ENCODE peak calls at places on chromosomes 1 and 21, in ten cellular contexts. X is activated CD8-positive, alpha-beta T cell treated with anti-CD3 and anti-CD28 coated beads for 36 hours; I is heart right ventricle; J is activated CD8-positive, alpha-beta memory T cell treated with anti-CD3 and anti-CD28 coated beads, Interleukin-2, amount 10 ng/mL, durations not matched to agents 7 days and 5 days; B is upper lobe of right lung; A is stimulated activated naive CD8-positive, alpha-beta T cell treated with anti-CD3 and anti-CD28 coated beads, Interleukin-15, Interleukin-2, amounts not matched to agents 100 U/mL and 50 U/mL, for 24 hours; E is left ventricle myocardium superior; D is activated naive CD8-positive, alpha-beta T cell treated with anti-CD3 and anti-CD28 coated beads, Interleukin-2, amount 10 ng/mL, durations not matched to agents 7 days and 5 days; M is activated CD4-positive, alpha-beta T cell treated with anti-CD3 and anti-CD28 coated beads for 36 hours; Z is omental fat pad. N is an unnamed sample.

GRCh38 chr1:196078691-196079090 is 529.5 kb downstream of the KCNT2 start:
- ATAC-seq in X (no peak), I (no peak), J (no peak), B (no peak), A (no peak), E (no peak), D (no peak), M (no peak), Z (no peak), N (no peak)

GRCh38 chr1:205480349-205481278 is 23.9 kb upstream of the CDK18 start:
- ATAC-seq in X (peak), I (no peak), J (peak), B (no peak), A (peak), E (no peak), D (peak), M (peak), Z (no peak), N (no peak)

GRCh38 chr21:44858291-44858690 is 15.2 kb downstream of the PTTG1IP start:
- ATAC-seq in X (no peak), I (no peak), J (no peak), B (peak), A (no peak), E (peak), D (no peak), M (no peak), Z (no peak), N (no peak)

GRCh38 chr1:11407301-11407994 is 71.5 kb upstream of the DISP3 start:
- ATAC-seq in X (peak), I (no peak), J (peak), B (no peak), A (peak), E (no peak), D (peak), M (peak), Z (no peak), N (no peak)

GRCh38 chr1:225813250-225813964 is 3.5 kb downstream of the EPHX1 start:
- ATAC-seq in X (no peak), I (peak), J (no peak), B (peak), A (no peak), E (peak), D (no peak), M (no peak), Z (peak), N (peak)

GRCh38 chr21:17782051-17782450 is 37.1 kb downstream of the C21orf91 start:
- ATAC-seq in X (no peak), I (no peak), J (no peak), B (no peak), A (no peak), E (no peak), D (peak), M (no peak), Z (no peak), N (no peak)

GRCh38 chr1:153985341-153985912 is 712 bp downstream of the RAB13 start:
- ATAC-seq in X (peak), I (peak), J (no peak), B (peak), A (peak), E (peak), D (no peak), M (peak), Z (peak), N (peak)

GRCh38 chr1:77412794-77413530 is 131.1 kb downstream of the AK5 start:
- ATAC-seq in X (no peak), I (no peak), J (no peak), B (no peak), A (no peak), E (no peak), D (peak), M (no peak), Z (no peak), N (no peak)

GRCh38 chr21:36065497-36066036 is 4.3 kb upstream of the CBR1 start:
- ATAC-seq in X (peak), I (no peak), J (no peak), B (no peak), A (peak), E (no peak), D (peak), M (peak), Z (no peak), N (no peak)

GRCh38 chr1:184734972-184735371 is 19.7 kb downstream of the EDEM3 start:
- ATAC-seq in X (no peak), I (no peak), J (no peak), B (no peak), A (no peak), E (no peak), D (no peak), M (no peak), Z (no peak), N (no peak)

GRCh38 chr1:189434461-189434860 is 1043.2 kb downstream of the BRINP3 start:
- ATAC-seq in X (no peak), I (no peak), J (no peak), B (no peak), A (no peak), E (no peak), D (no peak), M (no peak), Z (no peak), N (no peak)

N was measured in gastroesophageal sphincter.